ENCODE peak calls at places on chromosomes 5 and 9, in seven cellular contexts. J is SK-N-SH, F is HCT116, X is H1, L is GM12878, B is HepG2, R is IMR-90. N is an unnamed sample.

GRCh38 chr5:65482280-65482726 is 583 bp upstream of the ADAMTS6 start:
- DNase-seq in J (peak), F (no peak), X (no peak), L (no peak), B (no peak), R (peak), N (no peak)

GRCh38 chr9:18238254-18238653 is 235.7 kb upstream of the ADAMTSL1 start:
- DNase-seq in J (no peak), F (no peak), X (no peak), L (no peak), B (no peak), R (peak), N (peak)

GRCh38 chr9:108271646-108272349 is 584.0 kb downstream of the ACTL7B start:
- DNase-seq in J (no peak), F (no peak), X (no peak), L (no peak), B (peak), R (peak), N (peak)

GRCh38 chr5:151082274-151082902 is 1.6 kb upstream of the TNIP1 start:
- DNase-seq in J (peak), F (no peak), X (no peak), L (no peak), B (peak), R (peak), N (peak)

GRCh38 chr9:108297025-108297424 is 558.8 kb downstream of the ACTL7B start:
- DNase-seq in J (no peak), F (no peak), X (no peak), L (no peak), B (no peak), R (peak), N (no peak)

GRCh38 chr5:8462565-8462964 is 593.6 kb downstream of the MTRR start:
- DNase-seq in J (no peak), F (no peak), X (no peak), L (no peak), B (no peak), R (no peak), N (no peak)

GRCh38 chr9:127138444-127138843 is 16.0 kb upstream of the ANGPTL2 start:
- DNase-seq in J (no peak), F (no peak), X (no peak), L (no peak), B (no peak), R (no peak), N (no peak)

GRCh38 chr5:9853309-9853708 is 223.2 kb upstream of the TAS2R1 start:
- DNase-seq in J (no peak), F (no peak), X (no peak), L (no peak), B (no peak), R (no peak), N (no peak)

GRCh38 chr9:129620669-129621295 is at the start of gene C9orf50:
- DNase-seq in J (no peak), F (no peak), X (no peak), L (no peak), B (no peak), R (no peak), N (no peak)

GRCh38 chr9:113532809-113533190 is 69.3 kb downstream of the RGS3 start:
- DNase-seq in J (no peak), F (no peak), X (no peak), L (no peak), B (no peak), R (no peak), N (no peak)

GRCh38 chr9:130872058-130872453 is 24.6 kb downstream of the QRFP start:
- DNase-seq in J (no peak), F (no peak), X (no peak), L (no peak), B (no peak), R (no peak), N (no peak)

GRCh38 chr9:130873966-130874365 is 22.6 kb downstream of the QRFP start:
- DNase-seq in J (no peak), F (no peak), X (no peak), L (no peak), B (no peak), R (no peak), N (no peak)

GRCh38 chr9:130871395-130872057 is 25.1 kb downstream of the QRFP start:
- DNase-seq in J (no peak), F (no peak), X (no peak), L (no peak), B (no peak), R (no peak), N (no peak)

GRCh38 chr9:130872511-130872910 is 24.1 kb downstream of the QRFP start:
- DNase-seq in J (no peak), F (no peak), X (no peak), L (no peak), B (no peak), R (no peak), N (no peak)

GRCh38 chr9:130872912-130873503 is 23.6 kb downstream of the QRFP start:
- DNase-seq in J (no peak), F (no peak), X (no peak), L (no peak), B (peak), R (no peak), N (no peak)
- TF ChIP-seq RAD21 in J (no peak), F (no peak), X (no peak), L (no peak), B (no peak), R (no peak), N (no peak)

GRCh38 chr9:121991305-121991661 is 101.8 kb downstream of the TTLL11 start:
- DNase-seq in J (no peak), F (no peak), X (no peak), L (no peak), B (no peak), R (no peak), N (no peak)

GRCh38 chr9:121987312-121987711 is 105.8 kb downstream of the TTLL11 start:
- DNase-seq in J (no peak), F (no peak), X (no peak), L (no peak), B (no peak), R (no peak), N (no peak)

GRCh38 chr9:121985792-121986494 is 107.2 kb downstream of the TTLL11 start:
- DNase-seq in J (no peak), F (no peak), X (no peak), L (no peak), B (no peak), R (no peak), N (no peak)

GRCh38 chr9:121990600-121991304 is 102.4 kb downstream of the TTLL11 start:
- DNase-seq in J (no peak), F (no peak), X (no peak), L (no peak), B (peak), R (no peak), N (no peak)

GRCh38 chr9:121989010-121989409 is 104.1 kb downstream of the TTLL11 start:
- DNase-seq in J (no peak), F (no peak), X (peak), L (no peak), B (no peak), R (peak), N (no peak)
- TF ChIP-seq CTCF in J (peak), F (peak), X (peak), L (no peak), B (peak), R (peak), N (peak)

DNA sequence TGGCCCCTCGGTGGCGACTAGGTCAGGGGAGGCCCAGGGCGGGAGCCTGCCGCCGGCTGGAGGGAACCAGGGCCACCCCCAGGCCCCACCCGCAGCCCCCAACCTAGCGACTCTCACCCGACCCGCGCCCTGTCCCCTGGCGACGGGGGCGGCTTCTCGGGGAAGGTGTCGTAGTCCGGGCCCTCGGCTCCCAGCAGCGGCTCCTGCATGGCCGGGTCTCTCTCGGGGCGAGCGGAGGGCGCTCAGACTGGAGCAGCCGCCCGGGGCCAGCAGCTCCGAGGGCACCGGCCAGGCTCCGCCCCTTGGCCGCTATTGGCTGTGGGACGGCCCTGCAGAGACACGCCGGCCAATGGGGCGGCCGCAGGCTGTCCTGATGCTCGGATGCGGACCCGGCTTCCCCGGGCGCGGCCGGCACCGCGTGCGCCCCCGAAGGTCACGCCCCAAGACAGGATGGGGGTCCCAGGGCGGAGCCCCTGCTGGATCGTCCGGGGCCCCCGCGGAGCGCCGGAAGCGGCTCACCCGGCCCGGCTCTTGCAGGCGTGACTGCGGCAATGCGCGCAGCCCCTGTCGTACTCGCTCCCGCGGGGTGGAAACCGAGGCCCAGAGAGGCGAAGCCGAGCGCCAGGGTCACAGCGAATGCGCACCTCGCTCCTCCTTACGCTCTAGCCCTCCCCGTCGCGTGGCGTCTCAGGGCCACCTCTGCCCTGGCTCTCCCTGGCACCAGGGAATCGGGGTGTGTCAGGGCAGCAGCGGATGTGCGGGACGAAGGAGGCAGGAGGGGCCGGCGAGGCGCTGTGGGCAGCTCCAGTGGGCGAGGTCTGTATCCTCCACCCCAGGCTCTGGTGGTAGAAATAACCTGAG is at the start of gene SLC2A6:
- DNase-seq in J (peak), F (no peak), X (peak), L (no peak), B (peak), R (peak), N (peak)
- TF ChIP-seq RAD21 in J (no peak), F (no peak), X (no peak), L (no peak), B (peak), R (no peak), N (no peak)

GRCh38 chr5:137357436-137357835 is 141.7 kb downstream of the SPOCK1 start:
- DNase-seq in J (no peak), F (no peak), X (no peak), L (no peak), B (no peak), R (no peak), N (no peak)
- TF ChIP-seq CTCF in J (no peak), F (no peak), X (no peak), L (no peak), B (no peak), R (no peak), N (no peak)

GRCh38 chr9:81833563-81834345 is 94.5 kb upstream of the SPATA31D4 start:
- DNase-seq in J (no peak), F (no peak), X (no peak), L (no peak), B (peak), R (peak), N (no peak)
- TF ChIP-seq RAD21 in J (no peak), F (no peak), X (no peak), L (no peak), B (no peak), R (no peak), N (no peak)

DNA sequence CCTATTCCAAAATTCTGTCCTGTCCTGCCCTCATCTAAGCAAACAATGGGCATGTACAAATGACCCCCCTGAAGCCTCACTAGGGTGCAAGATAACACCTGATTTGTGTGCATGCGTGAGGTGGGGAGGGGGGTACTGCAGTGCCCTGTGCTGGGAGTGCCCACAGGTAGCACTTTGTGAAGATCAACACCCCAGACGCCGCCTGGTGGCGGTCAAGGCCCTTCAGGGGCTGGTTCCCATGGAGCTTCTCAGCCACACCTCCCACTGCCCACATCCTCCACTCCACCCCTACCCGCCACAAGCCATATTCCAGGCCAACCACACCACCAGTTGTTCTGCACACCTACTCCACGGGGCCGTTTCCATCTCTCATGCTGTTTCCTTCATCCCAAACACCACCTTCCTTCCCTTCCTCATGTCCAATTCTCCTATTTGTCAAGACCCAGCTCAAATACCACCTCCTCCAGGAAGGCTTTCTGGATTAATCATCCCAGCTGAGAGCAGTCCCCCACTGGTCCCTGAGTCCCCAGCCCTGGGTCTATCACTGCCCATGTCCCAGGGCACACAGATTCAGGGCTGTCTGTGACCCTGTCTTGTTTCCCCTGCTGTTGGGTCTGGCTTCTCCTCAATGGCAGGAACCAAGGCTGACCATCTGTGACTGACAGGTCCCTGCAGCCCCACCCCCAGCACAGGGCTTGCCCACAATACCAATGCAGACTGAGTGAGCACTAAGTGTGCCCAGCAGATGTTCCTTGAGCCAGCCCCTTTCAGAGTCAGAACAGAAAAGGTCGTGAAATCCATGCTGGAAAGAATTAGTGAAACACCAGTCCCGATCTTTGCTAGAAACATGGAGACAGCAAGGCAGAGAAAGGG is 178.4 kb downstream of the PAX5 start:
- DNase-seq in J (peak), F (peak), X (no peak), L (no peak), B (peak), R (no peak), N (peak)
- TF ChIP-seq CTCF in J (no peak), F (peak), X (peak), L (peak), B (peak), R (peak), N (peak)

N was measured in A549.